ENCODE peak calls at places on chromosomes 4 and X, in six cellular contexts. F is mammary epithelial cell, P is HCT116, E is hepatocyte, C is tibial nerve, H is suprapubic skin. L is an unnamed sample. For H3K27me3, the result is how much of the 10 kb centered on the place peaks cover.

GRCh38 chrX:55636109-55636508 is 12.9 kb downstream of the FOXR2 start:
- DNase-seq in F (no peak), P (no peak), E (no peak), C (no peak), H (no peak), L (no peak)

GRCh38 chrX:85326234-85327059 is 53.0 kb downstream of the POF1B start:
- DNase-seq in F (no peak), P (no peak), E (no peak), C (no peak), H (no peak), L (no peak)

GRCh38 chrX:151384807-151385206 is 12.2 kb upstream of the VMA21 start:
- DNase-seq in F (no peak), P (no peak), E (no peak), C (no peak), H (no peak), L (no peak)

GRCh38 chr4:52843351-52843750 is 18.8 kb upstream of the RASL11B start:
- DNase-seq in F (no peak), P (no peak), E (no peak), C (no peak), H (no peak), L (no peak)

GRCh38 chrX:130097507-130098201 is 12.6 kb downstream of the ELF4 start:
- DNase-seq in F (no peak), P (no peak), E (peak), C (no peak), H (no peak), L (no peak)

GRCh38 chr4:14225683-14226207 is 598.2 kb upstream of the BOD1L1 start:
- DNase-seq in F (no peak), P (no peak), E (peak), C (no peak), H (no peak), L (no peak)

GRCh38 chrX:137313627-137314026 is 252.3 kb upstream of the ZIC3 start:
- DNase-seq in F (no peak), P (no peak), E (no peak), C (no peak), H (no peak), L (no peak)

GRCh38 chrX:19513383-19513782 is 1.9 kb downstream of the MAP3K15 start:
- DNase-seq in F (no peak), P (no peak), E (no peak), C (no peak), H (no peak), L (peak)

GRCh38 chrX:71291381-71291780 is 7.9 kb downstream of the NONO start:
- DNase-seq in F (no peak), P (no peak), E (no peak), C (no peak), H (no peak), L (no peak)

GRCh38 chrX:100609591-100609990 is 24.9 kb downstream of the TNMD start:
- DNase-seq in F (no peak), P (no peak), E (no peak), C (no peak), H (no peak), L (no peak)

GRCh38 chr4:85963231-85963630 is 396.6 kb downstream of the MAPK10 start:
- DNase-seq in F (no peak), P (no peak), E (no peak), C (no peak), H (no peak), L (no peak)

DNA sequence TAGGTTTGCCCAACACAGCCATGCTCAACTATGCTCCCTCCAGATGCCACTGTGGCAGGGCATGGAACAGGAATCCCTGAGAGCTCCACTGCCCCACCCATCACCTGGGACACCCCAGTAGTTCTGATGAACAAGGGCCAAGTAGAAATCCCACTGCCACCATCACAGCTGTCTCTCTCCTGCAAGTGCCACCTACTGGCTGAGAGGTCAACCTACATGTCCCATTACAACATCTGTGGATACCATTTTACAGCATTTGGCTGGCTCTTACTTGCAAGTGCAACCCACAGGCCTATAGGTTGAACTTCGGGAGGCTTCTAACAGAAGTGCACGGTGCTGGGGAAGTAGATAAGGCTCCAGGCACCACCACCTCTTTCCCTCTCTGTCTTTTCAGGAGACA is 142.5 kb downstream of the CXXC4 start:
- DNase-seq in F (peak), P (no peak), E (no peak), C (no peak), H (no peak), L (no peak)
- TF ChIP-seq CTCF in F (peak), P (no peak), E (no peak), C (no peak), H (no peak), L (no peak)

GRCh38 chr4:93748943-93749342 is 79.6 kb upstream of the ATOH1 start:
- DNase-seq in F (no peak), P (no peak), E (no peak), C (no peak), H (no peak), L (no peak)
- H3K4me3 ChIP-seq in F (no peak), P (no peak), E (no peak), C (no peak), H (no peak), L (no peak)

DNA sequence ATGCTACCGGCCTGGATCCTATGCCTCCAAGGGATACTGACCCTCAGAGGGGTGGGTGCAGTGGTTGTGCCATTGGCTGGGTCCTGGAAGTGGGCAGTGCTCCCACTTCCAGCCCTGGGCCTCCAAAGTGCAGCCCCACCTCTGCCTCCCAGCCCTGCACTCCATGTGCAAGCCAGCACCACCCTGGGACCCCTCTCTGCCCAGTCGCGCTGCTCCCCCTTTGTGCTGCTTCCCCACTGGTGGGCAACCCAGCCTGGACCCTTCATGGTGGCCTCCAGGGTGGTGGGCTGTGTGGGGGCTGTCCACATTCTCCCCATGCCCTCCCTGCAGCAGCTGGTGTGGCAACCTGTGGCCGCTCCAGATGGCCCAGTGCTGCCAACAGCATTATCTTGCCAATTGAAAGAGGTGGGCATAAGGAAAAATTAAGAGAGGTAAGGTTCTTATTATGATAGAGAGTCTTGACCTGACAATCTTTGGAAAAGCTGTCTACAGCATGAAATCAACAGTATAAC is 309.7 kb downstream of the GUCY2F start:
- DNase-seq in F (no peak), P (no peak), E (no peak), C (no peak), H (no peak), L (no peak)
- H3K27me3 ChIP-seq in F (under half), P (under half), E (under half), C (under half), H (under half), L (under half)

GRCh38 chr4:82868572-82868971 is 22.4 kb downstream of the SEC31A start:
- DNase-seq in F (no peak), P (no peak), E (no peak), C (no peak), H (no peak), L (no peak)
- TF ChIP-seq CTCF in F (no peak), P (no peak), E (no peak), C (no peak), H (no peak), L (no peak)

GRCh38 chr4:55078987-55079386 is 46.4 kb downstream of the KDR start:
- DNase-seq in F (no peak), P (no peak), E (no peak), C (peak), H (no peak), L (no peak)
- H3K4me3 ChIP-seq in F (no peak), P (no peak), E (no peak), C (no peak), H (no peak), L (no peak)